ENCODE peak calls at places on chromosomes 12 and 14, in four cellular contexts. One of them, this sample, is unnamed.

GRCh38 chr12:85405781-85406522 is 125.9 kb downstream of the ALX1 start:
- DNase-seq in CD8-positive, alpha-beta memory T cell: no peak
- DNase-seq in transverse colon: no peak
- DNase-seq in mammary epithelial cell: no peak
- DNase-seq in this sample: no peak

GRCh38 chr14:59829941-59830734 is 40.4 kb downstream of the RTN1 start:
- DNase-seq in CD8-positive, alpha-beta memory T cell: no peak
- DNase-seq in transverse colon: no peak
- DNase-seq in mammary epithelial cell: no peak
- DNase-seq in this sample: no peak

GRCh38 chr14:102316746-102317563 is 2.6 kb upstream of the ZNF839 start:
- DNase-seq in mammary epithelial cell: peak; percentile 82
- DNase-seq in transverse colon: peak; percentile 94
- DNase-seq in CD8-positive, alpha-beta memory T cell: peak; percentile 94
- DNase-seq in this sample: no peak

GRCh38 chr14:58898655-58899316 is 261.0 kb downstream of the DACT1 start:
- DNase-seq in CD8-positive, alpha-beta memory T cell: no peak
- DNase-seq in transverse colon: no peak
- DNase-seq in mammary epithelial cell: peak; percentile 93
- DNase-seq in this sample: peak; percentile 65

GRCh38 chr14:69606258-69606657 is 5.1 kb upstream of the SUSD6 start:
- DNase-seq in transverse colon: peak; percentile 56
- DNase-seq in CD8-positive, alpha-beta memory T cell: no peak
- DNase-seq in mammary epithelial cell: no peak
- DNase-seq in this sample: no peak

GRCh38 chr12:40031965-40032364 is 73.9 kb downstream of the SLC2A13 start:
- DNase-seq in transverse colon: no peak
- DNase-seq in mammary epithelial cell: no peak
- DNase-seq in CD8-positive, alpha-beta memory T cell: no peak
- DNase-seq in this sample: no peak

GRCh38 chr12:128388461-128388921 is 121.5 kb downstream of the TMEM132C start:
- DNase-seq in CD8-positive, alpha-beta memory T cell: peak; percentile 51
- DNase-seq in mammary epithelial cell: no peak
- DNase-seq in transverse colon: peak; percentile 14
- DNase-seq in this sample: no peak

GRCh38 chr12:39467432-39467870 is 24.5 kb upstream of the KIF21A start:
- DNase-seq in mammary epithelial cell: no peak
- DNase-seq in CD8-positive, alpha-beta memory T cell: peak; percentile 21
- DNase-seq in transverse colon: no peak
- DNase-seq in this sample: no peak

GRCh38 chr14:67137744-67138371 is 51.4 kb upstream of the GARIN2 start:
- DNase-seq in transverse colon: no peak
- DNase-seq in CD8-positive, alpha-beta memory T cell: no peak
- DNase-seq in mammary epithelial cell: peak; percentile 6
- DNase-seq in this sample: no peak

GRCh38 chr14:33848706-33849454 is 102.0 kb downstream of the EGLN3 start:
- DNase-seq in mammary epithelial cell: peak; percentile 63
- DNase-seq in CD8-positive, alpha-beta memory T cell: no peak
- DNase-seq in transverse colon: peak; percentile 78
- DNase-seq in this sample: no peak

GRCh38 chr12:92408072-92408900 is 262.6 kb upstream of the BTG1 start:
- DNase-seq in CD8-positive, alpha-beta memory T cell: peak; percentile 41
- DNase-seq in transverse colon: peak; percentile 56
- DNase-seq in mammary epithelial cell: peak; percentile 55
- DNase-seq in this sample: no peak

GRCh38 chr14:34374998-34375740 is 86.9 kb downstream of the SPTSSA start:
- DNase-seq in CD8-positive, alpha-beta memory T cell: no peak
- DNase-seq in mammary epithelial cell: peak; percentile 84
- DNase-seq in transverse colon: peak; percentile 33
- DNase-seq in this sample: peak; percentile 26

GRCh38 chr14:75022655-75023054 is 19.9 kb downstream of the EIF2B2 start:
- DNase-seq in transverse colon: no peak
- DNase-seq in mammary epithelial cell: no peak
- DNase-seq in CD8-positive, alpha-beta memory T cell: no peak
- DNase-seq in this sample: no peak

GRCh38 chr12:57127101-57127709 is 1.1 kb upstream of the LRP1 start:
- DNase-seq in mammary epithelial cell: peak; percentile 70
- DNase-seq in CD8-positive, alpha-beta memory T cell: no peak
- DNase-seq in transverse colon: peak; percentile 90
- DNase-seq in this sample: no peak

GRCh38 chr12:32476446-32476845 is 77.1 kb downstream of the FGD4 start:
- DNase-seq in CD8-positive, alpha-beta memory T cell: no peak
- DNase-seq in transverse colon: no peak
- DNase-seq in mammary epithelial cell: no peak
- DNase-seq in this sample: no peak

GRCh38 chr12:57657744-57658143 is 24.7 kb upstream of the B4GALNT1 start:
- DNase-seq in mammary epithelial cell: peak; percentile 48
- DNase-seq in transverse colon: no peak
- DNase-seq in CD8-positive, alpha-beta memory T cell: no peak
- DNase-seq in this sample: no peak

GRCh38 chr14:74261288-74261687 is 22.0 kb downstream of the VSX2 start:
- DNase-seq in mammary epithelial cell: peak; percentile 54
- DNase-seq in CD8-positive, alpha-beta memory T cell: no peak
- DNase-seq in transverse colon: no peak
- DNase-seq in this sample: no peak

GRCh38 chr14:51533160-51533559 is 118.5 kb upstream of the FRMD6 start:
- DNase-seq in mammary epithelial cell: peak; percentile 96
- DNase-seq in CD8-positive, alpha-beta memory T cell: no peak
- DNase-seq in transverse colon: no peak
- DNase-seq in this sample: peak; percentile 85

GRCh38 chr12:132145334-132145733 is 1.1 kb downstream of the NOC4L start:
- DNase-seq in mammary epithelial cell: no peak
- DNase-seq in transverse colon: no peak
- DNase-seq in CD8-positive, alpha-beta memory T cell: no peak
- DNase-seq in this sample: no peak

GRCh38 chr12:121295746-121296617 is 527 bp downstream of the CAMKK2 start:
- DNase-seq in CD8-positive, alpha-beta memory T cell: no peak
- DNase-seq in mammary epithelial cell: peak; percentile 28
- DNase-seq in transverse colon: peak; percentile 70
- DNase-seq in this sample: no peak

GRCh38 chr12:76029982-76030377 is 1.6 kb downstream of the PHLDA1 start:
- DNase-seq in transverse colon: no peak
- DNase-seq in CD8-positive, alpha-beta memory T cell: no peak
- DNase-seq in mammary epithelial cell: peak; percentile 47
- DNase-seq in this sample: no peak

GRCh38 chr12:76031414-76032042 is at the start of gene PHLDA1:
- DNase-seq in CD8-positive, alpha-beta memory T cell: peak; percentile 90
- DNase-seq in mammary epithelial cell: peak; percentile 98
- DNase-seq in transverse colon: peak; percentile 91
- DNase-seq in this sample: peak; percentile 83

GRCh38 chr12:76030378-76031080 is 1.0 kb downstream of the PHLDA1 start:
- DNase-seq in mammary epithelial cell: no peak
- DNase-seq in CD8-positive, alpha-beta memory T cell: peak; percentile 59
- DNase-seq in transverse colon: peak; percentile 24
- DNase-seq in this sample: no peak

GRCh38 chr12:76032043-76032981 is 736 bp upstream of the PHLDA1 start:
- DNase-seq in mammary epithelial cell: peak; percentile 65
- DNase-seq in CD8-positive, alpha-beta memory T cell: no peak
- DNase-seq in transverse colon: peak; percentile 30
- DNase-seq in this sample: no peak

DNA sequence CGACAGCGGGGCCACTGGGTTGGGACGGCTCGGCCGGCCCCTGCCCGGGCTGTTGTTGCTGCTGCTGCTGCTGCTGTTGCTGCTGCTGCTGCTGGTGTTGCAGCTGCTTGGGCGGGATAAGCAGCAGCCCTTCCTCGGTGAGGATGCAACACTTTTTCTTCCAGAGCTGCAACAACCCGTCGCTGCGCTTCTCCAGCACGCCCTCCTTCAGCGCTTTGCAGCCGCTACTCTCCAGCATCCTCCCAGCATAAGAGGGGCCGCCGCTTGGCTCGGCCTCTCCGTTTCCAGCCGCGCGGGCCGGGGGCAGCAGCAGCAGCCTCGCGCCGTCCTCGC is 529 bp downstream of the PHLDA1 start:
- DNase-seq in mammary epithelial cell: no peak
- DNase-seq in transverse colon: no peak
- DNase-seq in CD8-positive, alpha-beta memory T cell: no peak
- DNase-seq in this sample: no peak
- H3K27ac ChIP-seq in mammary epithelial cell: peak overlapping the region; percentile 92
- H3K27ac ChIP-seq in transverse colon: peak overlapping the region; percentile 92
- H3K27ac ChIP-seq in CD8-positive, alpha-beta memory T cell: peak overlapping the region; percentile 86
- H3K27ac ChIP-seq in this sample: peak overlapping the region; percentile 100

DNA sequence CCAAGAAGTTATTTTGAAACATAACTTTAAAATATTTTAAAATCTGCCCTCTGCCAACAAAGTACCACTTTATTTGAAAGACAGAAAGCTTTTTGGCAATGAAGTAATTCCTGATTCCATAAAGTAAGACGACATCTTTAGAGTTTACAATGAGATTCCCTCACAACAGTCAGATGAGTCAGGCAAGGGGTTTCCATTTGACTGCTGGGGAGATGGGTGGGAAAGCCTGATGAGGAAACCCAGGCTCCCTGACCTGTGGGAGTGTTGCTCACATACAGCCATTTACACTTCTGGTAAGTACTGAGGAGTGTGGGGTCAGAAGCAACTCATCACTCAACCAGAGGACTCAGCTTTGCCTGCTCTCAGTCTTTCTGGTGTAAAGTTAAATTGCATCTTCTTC is 10.2 kb downstream of the KITLG start:
- DNase-seq in CD8-positive, alpha-beta memory T cell: no peak
- DNase-seq in mammary epithelial cell: peak; percentile 51
- DNase-seq in transverse colon: no peak
- DNase-seq in this sample: no peak
- H3K27ac ChIP-seq in CD8-positive, alpha-beta memory T cell: no peak overlapping the region
- H3K27ac ChIP-seq in mammary epithelial cell: no peak overlapping the region
- H3K27ac ChIP-seq in transverse colon: peak overlapping the region; percentile 22
- H3K27ac ChIP-seq in this sample: no peak overlapping the region

DNA sequence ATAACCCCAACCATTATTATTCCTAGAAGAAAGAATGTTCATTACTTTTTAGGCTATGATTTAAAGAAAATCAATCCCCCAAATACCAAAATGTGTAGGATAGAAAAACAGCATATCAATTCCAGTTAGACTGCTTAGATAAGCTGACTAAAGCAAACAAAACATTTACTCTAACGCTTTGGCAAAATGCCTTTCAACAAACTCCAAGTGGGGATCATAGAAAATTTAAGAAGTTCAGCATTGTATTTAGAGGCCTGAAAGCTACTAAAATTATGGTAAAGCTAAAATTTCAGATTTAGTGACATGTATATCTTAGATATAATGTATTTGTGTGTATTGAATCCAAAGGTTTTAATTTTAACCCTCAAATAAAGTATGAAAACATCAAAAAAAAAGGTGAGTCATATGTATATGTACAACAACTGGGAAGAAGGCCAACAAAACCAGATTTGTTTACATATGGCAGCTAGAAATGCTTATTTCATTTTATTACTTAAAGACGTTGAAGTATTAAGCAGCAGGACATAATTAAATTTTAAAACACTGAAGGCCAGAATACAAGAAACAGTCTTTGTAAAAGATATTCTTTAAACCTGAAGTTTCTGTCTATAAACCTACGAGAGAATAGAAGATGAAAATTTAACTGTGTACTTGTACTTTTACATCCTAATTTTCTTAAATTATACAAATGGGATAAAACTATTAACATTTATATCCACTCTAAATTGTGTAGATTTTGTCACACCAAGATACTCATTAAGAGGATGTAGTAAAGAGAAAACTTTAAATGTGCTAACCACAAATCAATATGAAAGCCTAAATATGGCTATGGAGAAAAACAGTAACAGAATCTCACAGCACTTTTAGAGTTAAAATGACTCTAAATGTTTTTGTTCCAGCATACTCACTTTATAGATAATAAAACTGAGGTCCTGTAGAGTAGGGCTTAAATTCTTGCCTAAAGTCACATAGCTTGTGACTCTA is 71.4 kb downstream of the SLC41A2 start:
- DNase-seq in CD8-positive, alpha-beta memory T cell: no peak
- DNase-seq in transverse colon: no peak
- DNase-seq in mammary epithelial cell: no peak
- DNase-seq in this sample: no peak
- H3K27ac ChIP-seq in CD8-positive, alpha-beta memory T cell: no peak overlapping the region
- H3K27ac ChIP-seq in transverse colon: no peak overlapping the region
- H3K27ac ChIP-seq in mammary epithelial cell: no peak overlapping the region
- H3K27ac ChIP-seq in this sample: no peak overlapping the region

DNA sequence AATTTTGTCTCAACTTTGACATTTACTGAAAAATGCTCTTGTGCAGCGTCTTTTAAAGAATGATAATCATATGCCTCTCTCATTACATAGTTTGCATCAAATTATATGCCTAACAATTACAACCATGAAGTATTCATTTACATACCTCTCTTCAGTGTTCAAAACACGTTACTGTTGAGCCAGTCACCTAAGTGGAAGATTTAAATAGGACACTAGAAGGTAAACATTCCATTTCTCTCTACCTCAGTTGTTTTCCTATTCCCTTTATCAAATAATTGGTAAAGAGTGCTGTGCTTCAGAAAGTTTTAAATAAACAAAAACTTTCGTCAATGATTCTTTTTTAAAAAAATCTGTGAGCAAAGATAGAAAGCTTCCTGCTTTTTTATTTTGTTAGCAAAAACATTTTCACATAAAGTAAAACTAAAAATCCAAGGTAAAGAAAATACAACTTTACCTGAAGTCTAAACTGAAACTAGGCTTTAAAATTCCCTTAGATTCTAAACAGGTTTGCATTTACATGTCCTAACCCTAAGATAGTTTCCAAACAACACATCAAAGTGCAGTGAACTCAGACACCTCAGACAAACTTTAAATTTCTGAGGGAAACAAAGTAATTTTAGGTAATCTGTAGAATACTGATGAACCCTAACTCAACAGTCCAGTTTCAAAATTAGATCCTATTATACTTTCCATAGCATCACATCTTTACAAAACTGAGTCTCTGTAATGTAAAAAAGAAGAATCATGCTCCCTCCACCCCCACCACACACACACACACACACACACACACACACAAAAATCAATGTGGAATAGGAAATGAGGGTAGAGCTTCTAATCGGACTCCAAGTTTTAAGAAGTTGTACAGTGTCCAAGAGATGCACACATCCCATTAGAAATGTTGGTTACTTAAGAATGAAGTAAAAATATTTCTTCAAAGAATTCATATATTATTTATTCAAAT is 46.2 kb downstream of the PAWR start:
- DNase-seq in mammary epithelial cell: no peak
- DNase-seq in transverse colon: no peak
- DNase-seq in CD8-positive, alpha-beta memory T cell: no peak
- DNase-seq in this sample: no peak
- H3K27ac ChIP-seq in mammary epithelial cell: no peak overlapping the region
- H3K27ac ChIP-seq in transverse colon: no peak overlapping the region
- H3K27ac ChIP-seq in CD8-positive, alpha-beta memory T cell: no peak overlapping the region
- H3K27ac ChIP-seq in this sample: no peak overlapping the region

DNA sequence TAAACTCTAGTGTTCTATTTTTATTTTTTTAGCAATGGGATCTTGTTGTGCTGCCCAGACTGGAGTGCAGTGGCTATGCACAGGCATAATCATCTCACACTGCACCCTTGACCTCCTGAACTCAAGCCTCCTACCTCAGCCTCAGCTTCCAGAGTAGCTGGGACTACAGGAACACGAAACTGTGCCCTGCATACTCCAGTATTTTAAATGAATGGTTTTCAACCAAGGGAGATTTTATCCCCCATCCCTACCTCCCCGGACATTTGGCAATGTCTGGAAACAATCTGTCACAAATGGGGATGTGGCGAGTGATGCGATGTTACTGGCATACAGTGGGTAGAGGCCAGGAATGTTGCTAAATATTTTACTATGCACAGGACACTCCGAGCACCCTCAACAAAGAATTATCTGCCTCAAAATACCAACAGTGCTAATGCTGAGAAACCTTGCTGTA is 2.1 kb downstream of the CBX5 start:
- DNase-seq in mammary epithelial cell: no peak
- DNase-seq in transverse colon: no peak
- DNase-seq in CD8-positive, alpha-beta memory T cell: no peak
- DNase-seq in this sample: no peak
- H3K27ac ChIP-seq in mammary epithelial cell: peak overlapping the region; percentile 98
- H3K27ac ChIP-seq in transverse colon: peak overlapping the region; percentile 92
- H3K27ac ChIP-seq in CD8-positive, alpha-beta memory T cell: peak overlapping the region; percentile 92
- H3K27ac ChIP-seq in this sample: peak overlapping the region; percentile 87

GRCh38 chr12:69886715-69887114 is 61.7 kb downstream of the MYRFL start:
- DNase-seq in CD8-positive, alpha-beta memory T cell: no peak
- DNase-seq in mammary epithelial cell: no peak
- DNase-seq in transverse colon: no peak
- DNase-seq in this sample: no peak
- H3K27ac ChIP-seq in CD8-positive, alpha-beta memory T cell: no peak overlapping the region
- H3K27ac ChIP-seq in mammary epithelial cell: no peak overlapping the region
- H3K27ac ChIP-seq in transverse colon: no peak overlapping the region
- H3K27ac ChIP-seq in this sample: no peak overlapping the region